ENCODE peak calls at places on chromosomes 2 and 18, in ten cellular contexts. W, J, A, P, V, Q, M, G, D and T are unnamed samples.

GRCh38 chr2:241071677-241072111 is 30.4 kb downstream of the MTERF4 start:
- DNase-seq in M (no peak), W (no peak), P (peak), A (no peak), Q (no peak), G (no peak), D (no peak), J (no peak), V (no peak), T (no peak)

GRCh38 chr2:128405467-128405900 is 86.8 kb upstream of the HS6ST1 start:
- DNase-seq in W (no peak), Q (no peak), J (no peak), A (no peak), V (no peak), D (no peak), M (no peak), P (peak), G (peak), T (no peak)

GRCh38 chr2:120749506-120750431 is 14.1 kb downstream of the GLI2 start:
- DNase-seq in V (peak), A (no peak), M (no peak), W (peak), P (peak), D (no peak), G (no peak), J (no peak), Q (peak), T (no peak)

GRCh38 chr18:11849845-11850747 is 1.1 kb upstream of the CHMP1B start:
- DNase-seq in G (peak), Q (peak), A (peak), M (peak), V (peak), W (peak), J (peak), P (peak), D (peak), T (no peak)

GRCh38 chr2:218437969-218438368 is 19.0 kb downstream of the VIL1 start:
- DNase-seq in P (no peak), M (no peak), W (no peak), A (no peak), G (no peak), V (no peak), J (no peak), D (no peak), Q (no peak), T (no peak)

GRCh38 chr18:50986360-50987087 is 18.7 kb downstream of the ELAC1 start:
- DNase-seq in J (no peak), Q (peak), D (peak), P (no peak), M (no peak), V (no peak), A (peak), W (no peak), G (no peak), T (no peak)

GRCh38 chr2:223396993-223397392 is 205.2 kb downstream of the SCG2 start:
- DNase-seq in G (no peak), V (no peak), P (no peak), M (no peak), A (no peak), J (no peak), D (no peak), Q (peak), W (no peak), T (no peak)

GRCh38 chr2:7044253-7045250 is 127.3 kb downstream of the RNF144A start:
- DNase-seq in G (peak), P (peak), V (peak), M (peak), W (peak), Q (peak), D (peak), J (peak), A (peak), T (peak)

GRCh38 chr2:3148716-3149115 is 228.9 kb downstream of the EIPR1 start:
- DNase-seq in Q (no peak), P (no peak), J (no peak), V (no peak), G (no peak), W (no peak), D (no peak), A (no peak), M (no peak), T (no peak)

GRCh38 chr2:154900963-154901517 is 202.5 kb downstream of the KCNJ3 start:
- DNase-seq in J (no peak), W (no peak), M (no peak), Q (no peak), P (no peak), G (no peak), A (no peak), V (no peak), D (no peak), T (no peak)

GRCh38 chr2:175010848-175011254 is 5.7 kb upstream of the CHN1 start:
- DNase-seq in P (no peak), V (no peak), A (no peak), G (no peak), M (no peak), Q (no peak), J (no peak), D (no peak), W (no peak), T (no peak)

GRCh38 chr2:241547781-241548450 is 10.6 kb upstream of the BOK start:
- DNase-seq in A (no peak), M (no peak), W (no peak), D (no peak), P (no peak), V (no peak), Q (no peak), J (no peak), G (no peak), T (no peak)

GRCh38 chr18:74266161-74266560 is 25.6 kb downstream of the CYB5A start:
- DNase-seq in G (no peak), Q (no peak), J (no peak), W (no peak), M (no peak), A (no peak), P (no peak), D (no peak), V (no peak), T (no peak)

GRCh38 chr2:188023035-188023434 is 268.6 kb upstream of the GULP1 start:
- DNase-seq in A (no peak), W (no peak), V (no peak), P (no peak), Q (no peak), M (no peak), J (no peak), D (no peak), G (no peak), T (no peak)

GRCh38 chr2:180058993-180059392 is 51.9 kb upstream of the CWC22 start:
- DNase-seq in M (peak), V (no peak), Q (no peak), J (no peak), P (no peak), D (no peak), W (no peak), G (no peak), A (no peak), T (no peak)

GRCh38 chr2:162457021-162457420 is 113.1 kb downstream of the GCA start:
- DNase-seq in M (no peak), J (no peak), G (no peak), V (no peak), P (no peak), W (no peak), A (no peak), D (no peak), Q (no peak), T (no peak)

GRCh38 chr2:162462911-162463310 is 119.0 kb downstream of the GCA start:
- DNase-seq in Q (no peak), V (no peak), P (no peak), D (no peak), J (no peak), A (no peak), M (no peak), G (no peak), W (no peak), T (no peak)

DNA sequence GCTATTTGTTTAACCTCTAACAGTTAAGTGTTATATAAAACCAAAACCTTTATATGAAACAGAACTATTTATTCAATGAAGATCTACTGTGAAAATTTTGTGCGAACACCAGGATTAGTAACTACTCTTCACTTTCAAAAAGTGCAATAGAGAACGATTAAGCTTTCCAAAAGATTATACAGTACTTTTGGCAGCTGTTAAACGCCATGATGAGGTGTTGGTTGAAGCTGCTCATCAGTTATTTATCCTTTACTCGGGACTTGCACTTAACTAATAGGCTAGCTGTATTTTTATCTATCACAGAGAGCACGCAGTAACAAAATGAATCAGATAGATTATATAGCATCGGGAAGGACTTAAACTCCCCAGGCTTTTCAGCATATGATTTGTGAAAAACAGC is 113.6 kb downstream of the GCA start:
- DNase-seq in W (no peak), M (no peak), A (no peak), P (no peak), J (no peak), G (no peak), D (no peak), Q (no peak), V (no peak), T (no peak)
- H3K4me3 ChIP-seq in W (no peak), M (no peak), A (no peak), P (no peak), J (no peak), G (no peak), D (no peak), Q (no peak), V (no peak), T (no peak)

GRCh38 chr2:153405196-153405595 is 73.4 kb downstream of the RPRM start:
- DNase-seq in J (no peak), W (peak), D (no peak), A (no peak), Q (no peak), M (no peak), P (no peak), V (no peak), G (no peak), T (no peak)
- H3K4me3 ChIP-seq in J (no peak), W (peak), D (no peak), A (no peak), Q (no peak), M (no peak), P (no peak), V (no peak), G (no peak), T (no peak)

GRCh38 chr2:229170907-229171306 is 100.2 kb downstream of the PID1 start:
- DNase-seq in G (no peak), D (no peak), V (no peak), Q (peak), W (no peak), M (no peak), A (no peak), P (no peak), J (peak), T (no peak)
- H3K4me3 ChIP-seq in G (no peak), D (no peak), V (no peak), Q (peak), W (no peak), M (no peak), A (no peak), P (no peak), J (peak), T (no peak)

GRCh38 chr2:10078001-10078400 is 2.2 kb downstream of the CYS1 start:
- DNase-seq in A (no peak), W (no peak), Q (no peak), J (no peak), D (no peak), G (no peak), V (no peak), P (no peak), M (no peak), T (no peak)

GRCh38 chr2:10080536-10081304 is 509 bp upstream of the CYS1 start:
- DNase-seq in M (peak), P (no peak), W (peak), Q (no peak), D (no peak), A (no peak), G (no peak), J (no peak), V (peak), T (peak)

GRCh38 chr2:10079931-10080535 is at the start of gene CYS1:
- DNase-seq in D (no peak), J (no peak), P (no peak), W (peak), G (no peak), A (no peak), V (peak), M (peak), Q (peak), T (no peak)

GRCh38 chr2:10078704-10079191 is 1.5 kb downstream of the CYS1 start:
- DNase-seq in A (peak), G (no peak), Q (no peak), W (no peak), M (no peak), D (peak), J (no peak), P (no peak), V (no peak), T (no peak)

DNA sequence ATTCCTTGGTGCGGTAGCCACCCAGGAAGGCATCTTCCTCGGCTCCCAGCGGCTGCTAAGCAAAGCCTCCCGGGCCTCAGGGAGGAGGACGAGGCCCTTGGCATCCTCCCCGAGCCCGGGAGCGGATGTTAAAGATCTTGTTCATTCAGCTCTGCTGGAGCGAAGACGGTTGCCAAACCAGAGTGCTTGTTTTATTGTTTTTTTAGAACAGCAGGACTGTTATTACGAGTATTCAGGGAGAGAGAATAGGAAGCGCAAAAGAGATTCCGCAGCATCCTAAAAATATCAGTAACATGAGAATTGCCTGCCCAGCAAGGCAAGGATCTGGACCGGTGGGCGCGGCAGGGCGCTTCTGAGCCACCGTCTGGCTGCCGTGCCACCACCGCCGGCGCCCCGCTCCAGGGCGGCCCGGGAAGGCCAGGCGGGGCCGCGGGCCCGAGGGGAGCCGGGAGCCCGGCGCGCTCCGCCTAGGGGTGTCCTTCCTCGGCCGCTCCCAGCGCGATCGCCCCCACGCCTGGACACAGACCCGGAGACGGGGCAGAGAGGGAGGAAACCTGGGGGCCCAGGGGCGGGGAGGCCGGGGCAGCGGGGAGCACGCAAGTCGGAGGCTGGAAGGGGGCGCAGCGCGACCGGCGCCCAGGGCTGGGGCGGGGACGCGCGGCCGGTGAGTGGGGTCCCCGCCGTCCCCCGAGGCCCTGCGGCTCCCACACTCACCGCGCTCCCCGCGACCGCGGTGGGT is 850 bp downstream of the CYS1 start:
- DNase-seq in W (peak), Q (peak), D (peak), P (peak), J (peak), A (peak), V (peak), G (peak), M (peak), T (no peak)
- H3K4me3 ChIP-seq in W (peak), Q (peak), D (peak), P (peak), J (peak), A (peak), V (peak), G (peak), M (peak), T (no peak)